ENCODE peak calls at places on chromosome 2, in ten cellular contexts. J is endodermal cell, F is AG10803, X is fibroblast of pulmonary artery, Q is endothelial cell, N is cardiac muscle cell, I is GM23338, O is A549, M is fibroblast of villous mesenchyme, U is coronary artery. A is an unnamed sample.

GRCh38 chr2:150476809-150477302 is 10.6 kb downstream of the RND3 start:
- DNase-seq in N (peak), I (no peak), X (no peak), U (no peak), J (no peak), O (no peak), Q (no peak), M (peak), F (no peak), A (no peak)

GRCh38 chr2:237152361-237152760 is 66.7 kb downstream of the COPS8 start:
- DNase-seq in O (no peak), I (no peak), J (peak), Q (no peak), F (no peak), X (no peak), M (peak), N (no peak), U (no peak), A (no peak)

GRCh38 chr2:30365201-30365600 is 81.8 kb upstream of the LCLAT1 start:
- DNase-seq in U (no peak), M (no peak), J (no peak), Q (no peak), O (no peak), F (no peak), I (no peak), N (no peak), X (no peak), A (no peak)

GRCh38 chr2:234953116-234954031 is 1.6 kb downstream of the SH3BP4 start:
- DNase-seq in O (no peak), Q (no peak), M (peak), J (peak), N (no peak), U (no peak), I (peak), X (peak), F (peak), A (no peak)

GRCh38 chr2:171923206-171923605 is 945 bp downstream of the HAT1 start:
- DNase-seq in J (no peak), F (peak), N (no peak), X (peak), O (no peak), I (peak), M (peak), U (no peak), Q (no peak), A (no peak)

GRCh38 chr2:181025004-181025403 is 44.6 kb downstream of the UBE2E3 start:
- DNase-seq in F (no peak), X (peak), M (peak), U (no peak), J (no peak), Q (no peak), O (no peak), N (peak), I (no peak), A (no peak)

GRCh38 chr2:213156682-213157081 is 5.3 kb upstream of the IKZF2 start:
- DNase-seq in F (no peak), N (no peak), Q (no peak), O (no peak), X (no peak), J (no peak), M (no peak), U (no peak), I (no peak), A (no peak)

GRCh38 chr2:33497177-33497787 is 20.8 kb downstream of the RASGRP3 start:
- DNase-seq in O (no peak), J (no peak), X (peak), N (no peak), I (no peak), Q (no peak), F (no peak), M (peak), U (no peak), A (no peak)

GRCh38 chr2:216985658-216986141 is 125.8 kb upstream of the TNP1 start:
- DNase-seq in I (peak), M (no peak), U (no peak), O (no peak), Q (no peak), N (no peak), F (no peak), J (peak), X (no peak), A (peak)

GRCh38 chr2:25756444-25757022 is 83.2 kb upstream of the DTNB start:
- DNase-seq in X (no peak), O (no peak), Q (no peak), M (no peak), J (no peak), N (no peak), U (no peak), F (no peak), I (no peak), A (no peak)

GRCh38 chr2:236882074-236882473 is 203.6 kb upstream of the COPS8 start:
- DNase-seq in Q (no peak), J (no peak), F (no peak), O (no peak), X (no peak), U (no peak), N (no peak), I (no peak), M (no peak), A (no peak)

GRCh38 chr2:150586858-150587257 is 99.4 kb upstream of the RND3 start:
- DNase-seq in M (peak), O (peak), I (no peak), X (peak), N (no peak), F (peak), J (no peak), Q (no peak), U (no peak), A (no peak)

GRCh38 chr2:11746807-11747459 is 501 bp downstream of the LPIN1 start:
- DNase-seq in M (peak), I (peak), Q (no peak), O (no peak), U (no peak), N (peak), X (peak), F (peak), J (peak), A (no peak)

GRCh38 chr2:128986026-128986720 is 667.5 kb upstream of the HS6ST1 start:
- DNase-seq in M (no peak), J (no peak), I (no peak), X (no peak), F (no peak), N (no peak), Q (no peak), O (no peak), U (no peak), A (no peak)

GRCh38 chr2:240432820-240433801 is 2.4 kb upstream of the GPC1 start:
- DNase-seq in F (no peak), Q (peak), M (no peak), I (no peak), O (no peak), J (peak), U (peak), N (no peak), X (no peak), A (peak)

GRCh38 chr2:132621131-132621875 is 48.7 kb downstream of the LYPD1 start:
- DNase-seq in X (no peak), N (no peak), I (no peak), M (no peak), F (no peak), J (no peak), O (no peak), Q (no peak), U (no peak), A (no peak)

GRCh38 chr2:8267721-8268120 is 414.1 kb upstream of the ID2 start:
- DNase-seq in J (no peak), I (no peak), O (no peak), X (no peak), Q (no peak), U (no peak), F (no peak), N (no peak), M (no peak), A (no peak)

GRCh38 chr2:107570876-107571275 is 255.8 kb upstream of the RGPD4 start:
- DNase-seq in F (no peak), O (no peak), N (no peak), Q (no peak), I (no peak), U (no peak), J (no peak), M (no peak), X (no peak), A (no peak)

GRCh38 chr2:107936427-107937359 is 49.6 kb upstream of the SLC5A7 start:
- DNase-seq in M (peak), F (no peak), N (peak), U (no peak), O (no peak), X (peak), Q (peak), J (peak), I (peak), A (peak)

GRCh38 chr2:118443596-118443995 is 355.3 kb downstream of the INSIG2 start:
- DNase-seq in F (peak), U (no peak), O (no peak), J (no peak), N (no peak), Q (no peak), X (peak), M (peak), I (no peak), A (no peak)

GRCh38 chr2:144505245-144505801 is 14.6 kb downstream of the ZEB2 start:
- DNase-seq in O (no peak), F (peak), U (no peak), I (no peak), J (peak), X (peak), N (peak), M (no peak), Q (no peak), A (peak)

GRCh38 chr2:232376260-232376659 is 2.3 kb upstream of the ALPP start:
- DNase-seq in U (no peak), F (no peak), X (no peak), I (no peak), J (no peak), N (no peak), M (no peak), O (no peak), Q (no peak), A (no peak)

GRCh38 chr2:215002500-215002899 is 135.9 kb downstream of the ABCA12 start:
- DNase-seq in J (no peak), O (peak), F (peak), U (no peak), I (peak), X (peak), N (peak), Q (peak), M (peak), A (peak)

GRCh38 chr2:199659207-199659606 is 191.8 kb downstream of the FTCDNL1 start:
- DNase-seq in I (peak), F (peak), Q (peak), N (peak), O (no peak), X (peak), M (peak), J (peak), U (no peak), A (peak)

GRCh38 chr2:113200236-113200635 is 26.5 kb downstream of the PSD4 start:
- DNase-seq in O (no peak), F (no peak), N (no peak), U (no peak), X (no peak), Q (no peak), I (peak), J (peak), M (no peak), A (no peak)
- TF ChIP-seq CTCF in O (peak), F (no peak), N (no peak), U (no peak), X (no peak), Q (no peak), I (peak), J (peak), M (peak), A (no peak)

DNA sequence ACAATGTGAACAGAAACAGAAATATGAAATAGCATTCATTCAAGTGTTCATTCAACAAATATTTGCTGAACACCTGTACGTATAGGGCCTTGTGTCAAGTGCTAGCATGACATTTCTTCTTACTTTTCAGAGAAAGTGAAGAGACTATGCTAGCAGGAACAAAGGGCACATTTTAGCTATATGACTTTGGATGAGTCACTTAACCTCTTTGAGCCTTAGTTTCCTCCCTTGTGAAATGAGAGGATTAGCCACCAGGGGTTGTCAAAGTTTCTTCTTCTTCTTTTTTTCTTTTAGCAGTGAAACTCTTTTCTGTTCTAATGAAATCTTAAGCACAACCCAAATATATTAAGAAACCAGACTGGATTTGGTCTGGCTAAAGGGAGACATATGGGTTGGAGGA is 53.1 kb downstream of the FIGN start:
- DNase-seq in F (peak), Q (no peak), J (no peak), X (peak), N (no peak), M (peak), O (no peak), U (no peak), I (peak), A (no peak)
- TF ChIP-seq CTCF in F (peak), Q (no peak), J (peak), X (peak), N (peak), M (peak), O (no peak), U (no peak), I (no peak), A (no peak)

DNA sequence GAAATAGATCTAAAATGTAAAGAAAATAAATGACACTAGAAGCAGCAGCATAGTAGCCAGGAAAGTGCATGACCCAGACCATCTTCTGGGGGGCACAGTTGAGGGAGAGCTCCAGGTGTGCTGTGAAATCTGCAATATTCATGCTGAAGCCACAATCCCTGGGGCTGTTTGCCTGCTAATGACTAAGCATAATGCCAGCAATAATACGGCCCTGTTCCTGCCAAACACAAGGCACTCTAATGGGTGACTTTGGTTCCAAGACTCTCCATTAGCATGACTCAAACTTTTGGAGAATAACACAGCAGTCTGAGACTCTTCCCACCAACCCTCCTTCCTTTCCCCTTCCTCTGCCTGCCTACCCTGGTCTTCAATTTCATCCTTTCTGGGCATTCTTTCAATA is 77.9 kb upstream of the DOCK10 start:
- DNase-seq in J (no peak), O (peak), X (peak), Q (no peak), M (no peak), I (no peak), F (peak), N (no peak), U (no peak), A (no peak)
- TF ChIP-seq CTCF in J (no peak), O (no peak), X (no peak), Q (no peak), M (no peak), I (no peak), F (no peak), N (no peak), U (no peak), A (no peak)

GRCh38 chr2:49044680-49045079 is 109.6 kb downstream of the FSHR start:
- DNase-seq in X (peak), J (peak), M (no peak), Q (peak), O (no peak), I (peak), N (peak), F (no peak), U (no peak), A (no peak)
- TF ChIP-seq CTCF in X (peak), J (peak), M (no peak), Q (no peak), O (no peak), I (peak), N (peak), F (no peak), U (no peak), A (peak)

GRCh38 chr2:174235680-174236079 is 12.7 kb downstream of the OLA1 start:
- DNase-seq in U (no peak), Q (no peak), I (no peak), X (peak), F (peak), M (peak), O (no peak), J (no peak), N (no peak), A (no peak)
- TF ChIP-seq CTCF in U (no peak), Q (no peak), I (no peak), X (no peak), F (no peak), M (no peak), O (no peak), J (no peak), N (no peak), A (no peak)

GRCh38 chr2:56013475-56013874 is 89.9 kb upstream of the EFEMP1 start:
- DNase-seq in I (no peak), U (no peak), X (no peak), O (no peak), M (no peak), F (no peak), N (no peak), J (no peak), Q (no peak), A (no peak)

GRCh38 chr2:56012216-56012615 is 88.6 kb upstream of the EFEMP1 start:
- DNase-seq in J (no peak), Q (no peak), F (no peak), N (no peak), I (no peak), O (no peak), U (no peak), X (no peak), M (no peak), A (no peak)

GRCh38 chr2:56008661-56009411 is 85.3 kb upstream of the EFEMP1 start:
- DNase-seq in F (peak), U (no peak), Q (peak), N (peak), J (peak), X (peak), O (no peak), M (peak), I (peak), A (peak)

GRCh38 chr2:56011624-56012023 is 88.0 kb upstream of the EFEMP1 start:
- DNase-seq in X (no peak), U (no peak), N (no peak), Q (no peak), M (no peak), J (no peak), I (no peak), O (no peak), F (no peak), A (no peak)

GRCh38 chr2:56009758-56010534 is 86.4 kb upstream of the EFEMP1 start:
- DNase-seq in U (no peak), N (peak), M (peak), F (peak), Q (no peak), O (peak), I (peak), X (peak), J (no peak), A (no peak)
- TF ChIP-seq CTCF in U (no peak), N (peak), M (peak), F (peak), Q (peak), O (peak), I (peak), X (peak), J (peak), A (peak)

DNA sequence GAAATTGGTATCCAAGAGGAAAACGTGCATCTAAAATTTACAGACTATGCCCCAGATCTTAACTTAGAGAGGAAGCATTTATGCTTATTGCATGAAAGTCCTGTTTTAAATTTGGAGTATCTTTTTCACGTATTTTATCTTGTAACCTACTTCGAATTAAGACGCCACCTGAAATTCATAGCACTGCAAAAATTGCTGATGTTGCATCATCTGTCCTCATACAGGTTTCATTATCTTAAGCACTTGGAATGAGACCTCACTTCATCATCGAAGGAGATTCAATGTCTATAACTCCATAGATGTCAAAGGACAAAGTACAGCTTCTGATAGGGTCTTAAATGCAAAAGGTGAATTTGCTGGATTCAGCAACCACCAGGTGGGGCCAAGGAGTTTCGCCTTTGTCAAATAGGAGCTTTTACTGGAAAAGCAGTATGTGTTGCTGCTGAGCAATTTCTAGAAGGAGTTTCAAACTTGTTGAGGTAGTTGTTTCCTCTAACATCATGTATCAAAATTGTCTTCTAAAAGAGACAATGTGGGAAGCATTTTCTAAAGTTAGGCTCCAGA is 106.4 kb upstream of the CCDC85A start:
- DNase-seq in N (peak), O (peak), U (no peak), F (peak), J (peak), X (peak), I (peak), Q (peak), M (peak), A (peak)
- TF ChIP-seq CTCF in N (peak), O (peak), U (no peak), F (peak), J (peak), X (peak), I (peak), Q (peak), M (peak), A (peak)

GRCh38 chr2:111698743-111699554 is 185.0 kb downstream of the ANAPC1 start:
- DNase-seq in J (peak), F (peak), M (peak), X (peak), U (no peak), Q (no peak), O (peak), I (peak), N (peak), A (no peak)
- TF ChIP-seq CTCF in J (peak), F (peak), M (peak), X (peak), U (no peak), Q (no peak), O (peak), I (peak), N (peak), A (no peak)

DNA sequence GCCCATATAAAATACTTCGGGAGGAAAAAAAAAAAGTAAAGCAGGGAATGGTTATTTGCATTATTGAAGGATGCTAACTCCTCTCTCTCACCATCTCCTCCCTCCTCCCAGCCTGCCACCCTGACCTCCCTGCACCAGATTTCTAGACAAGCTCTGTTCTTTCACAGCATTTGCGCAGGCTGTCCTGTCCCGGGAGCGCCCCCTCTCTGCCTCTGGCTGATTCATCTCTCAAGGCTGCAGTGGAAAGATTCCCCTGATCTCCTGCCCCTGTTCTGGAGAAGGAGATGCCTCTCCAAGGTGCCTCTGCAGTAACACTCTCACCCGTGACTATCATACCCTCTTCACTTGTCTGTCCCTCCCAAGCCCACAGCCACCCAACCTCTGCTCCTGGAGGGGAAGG is 38.5 kb downstream of the COL4A4 start:
- DNase-seq in O (no peak), U (no peak), I (peak), X (no peak), M (no peak), J (peak), N (peak), Q (peak), F (no peak), A (peak)
- TF ChIP-seq CTCF in O (no peak), U (no peak), I (peak), X (peak), M (peak), J (peak), N (no peak), Q (no peak), F (no peak), A (no peak)

GRCh38 chr2:10120158-10120937 is 2.2 kb upstream of the RRM2 start:
- DNase-seq in U (peak), I (peak), J (peak), O (peak), Q (peak), X (peak), N (peak), M (peak), F (peak), A (peak)
- TF ChIP-seq CTCF in U (no peak), I (no peak), J (no peak), O (peak), Q (no peak), X (no peak), N (no peak), M (no peak), F (no peak), A (no peak)